ENCODE peak calls at places on chromosome 1, in four cellular contexts. P is naive thymus-derived CD4-positive, alpha-beta T cell; R is SK-MEL-5; B is GM23338. L is an unnamed sample.

GRCh38 chr1:184387069-184387870 is 441 bp downstream of the C1orf21 start:
- DNase-seq in P (peak), R (peak), B (peak), L (peak)

GRCh38 chr1:11059166-11059989 is 440 bp downstream of the SRM start:
- DNase-seq in B (peak), P (no peak), R (no peak), L (peak)

GRCh38 chr1:21607549-21608529 is 61.3 kb downstream of the RAP1GAP start:
- DNase-seq in R (peak), P (no peak), B (peak), L (peak)

GRCh38 chr1:232622981-232623380 is 7.0 kb downstream of the SIPA1L2 start:
- DNase-seq in B (peak), R (no peak), P (no peak), L (no peak)

GRCh38 chr1:181189245-181189644 is 100.7 kb downstream of the IER5 start:
- DNase-seq in B (no peak), P (no peak), R (no peak), L (no peak)

GRCh38 chr1:21270086-21270689 is 20.1 kb downstream of the ECE1 start:
- DNase-seq in B (peak), P (peak), R (peak), L (peak)

GRCh38 chr1:155893389-155894142 is 17.6 kb downstream of the RIT1 start:
- DNase-seq in B (no peak), R (peak), P (peak), L (peak)

GRCh38 chr1:17547271-17547670 is 7.8 kb downstream of the ARHGEF10L start:
- DNase-seq in P (no peak), R (no peak), B (peak), L (no peak)

GRCh38 chr1:247385283-247385682 is 30.7 kb upstream of the NLRP3 start:
- DNase-seq in P (no peak), B (no peak), R (peak), L (no peak)

GRCh38 chr1:34060901-34061415 is 104.1 kb downstream of the CSMD2 start:
- DNase-seq in B (no peak), P (no peak), R (no peak), L (no peak)

GRCh38 chr1:58454343-58454742 is 92.2 kb downstream of the OMA1 start:
- DNase-seq in R (no peak), B (peak), P (no peak), L (no peak)

GRCh38 chr1:26608895-26609294 is 79.3 kb downstream of the RPS6KA1 start:
- DNase-seq in B (no peak), R (peak), P (no peak), L (no peak)

GRCh38 chr1:203126866-203127671 is 457 bp upstream of the ADORA1 start:
- DNase-seq in P (no peak), B (no peak), R (no peak), L (no peak)

GRCh38 chr1:199742547-199742946 is 285.0 kb upstream of the NR5A2 start:
- DNase-seq in R (peak), B (no peak), P (no peak), L (peak)

GRCh38 chr1:207155018-207155417 is 51.0 kb downstream of the C4BPA start:
- DNase-seq in B (no peak), R (no peak), P (no peak), L (no peak)

GRCh38 chr1:92118826-92119225 is 38.7 kb downstream of the BTBD8 start:
- DNase-seq in R (no peak), P (no peak), B (no peak), L (no peak)

GRCh38 chr1:24705260-24706073 is 39.8 kb upstream of the CLIC4 start:
- DNase-seq in P (peak), R (peak), B (peak), L (peak)

GRCh38 chr1:87358219-87358618 is 29.5 kb downstream of the LMO4 start:
- DNase-seq in B (no peak), P (no peak), R (no peak), L (no peak)

GRCh38 chr1:32474954-32475353 is 10.1 kb downstream of the ZBTB8B start:
- DNase-seq in R (no peak), P (no peak), B (no peak), L (no peak)

GRCh38 chr1:61436016-61436415 is 288.9 kb downstream of the TM2D1 start:
- DNase-seq in P (no peak), B (no peak), R (no peak), L (no peak)

GRCh38 chr1:240575976-240576666 is 35.8 kb downstream of the GREM2 start:
- DNase-seq in R (peak), P (peak), B (peak), L (peak)

GRCh38 chr1:156656779-156657160 is 14.9 kb downstream of the BCAN start:
- DNase-seq in B (peak), P (no peak), R (no peak), L (no peak)

GRCh38 chr1:46137901-46138300 is 5.5 kb upstream of the PIK3R3 start:
- DNase-seq in P (no peak), B (no peak), R (no peak), L (no peak)

GRCh38 chr1:61370908-61371279 is 288.5 kb downstream of the NFIA start:
- DNase-seq in R (no peak), B (no peak), P (no peak), L (no peak)

GRCh38 chr1:9843576-9843945 is 19.8 kb upstream of the CLSTN1 start:
- DNase-seq in R (no peak), B (no peak), P (no peak), L (no peak)

GRCh38 chr1:14880456-14881316 is 272.9 kb upstream of the TMEM51 start:
- DNase-seq in B (no peak), R (no peak), P (no peak), L (no peak)

GRCh38 chr1:6727535-6727934 is 25.9 kb upstream of the DNAJC11 start:
- DNase-seq in P (peak), B (peak), R (peak), L (peak)

GRCh38 chr1:113860891-113861290 is 10.6 kb downstream of the PTPN22 start:
- DNase-seq in P (no peak), B (no peak), R (peak), L (peak)

GRCh38 chr1:8359617-8360481 is 41.9 kb downstream of the SLC45A1 start:
- DNase-seq in B (no peak), R (no peak), P (no peak), L (no peak)

GRCh38 chr1:94949681-94950661 is 23.1 kb upstream of the CNN3 start:
- DNase-seq in B (no peak), R (no peak), P (no peak), L (no peak)

GRCh38 chr1:22311461-22311860 is 140.2 kb upstream of the ZBTB40 start:
- DNase-seq in P (no peak), B (no peak), R (no peak), L (no peak)

GRCh38 chr1:87790756-87791155 is 462.1 kb downstream of the LMO4 start:
- DNase-seq in R (no peak), B (no peak), P (no peak), L (no peak)

GRCh38 chr1:206020393-206021007 is 3.2 kb downstream of the CTSE start:
- DNase-seq in R (no peak), P (no peak), B (no peak), L (no peak)

GRCh38 chr1:207034998-207035397 is 2.4 kb upstream of the C1orf116 start:
- DNase-seq in P (no peak), R (no peak), B (no peak), L (no peak)

L was measured in A673.